ENCODE peak calls at places on chromosomes 1 and 21, in ten cellular contexts. One of them, this sample, is unnamed.
A peak's percentile ranks its signal among the peaks of the same experiment; 100 is the strongest.

GRCh38 chr1:214331827-214332423 is 51.0 kb downstream of the SMYD2 start:
- DNase-seq in stimulated activated CD4-positive, alpha-beta T cell treated with anti-CD3 and anti-CD28 coated beads, TNF-alpha, amount 100 ng/mL, for 24 hours: peak; percentile 31
- DNase-seq in fibroblast of lung: peak; percentile 25
- DNase-seq in activated effector memory CD4-positive, alpha-beta T cell treated with anti-CD3 and anti-CD28 coated beads, Interleukin-2, amount 50 U/mL, for 16 hours: peak; percentile 77
- DNase-seq in activated T-cell treated with anti-CD3 and anti-CD28 coated beads, Interleukin-2, amount 50 U/mL, for 72 hours: peak; percentile 75
- DNase-seq in neural crest cell: peak; percentile 65
- DNase-seq in Peyer's patch: peak; percentile 27
- DNase-seq in iPS-NIHi11: peak; percentile 80
- DNase-seq in cardiac fibroblast: peak; percentile 62
- DNase-seq in left lung: no peak
- DNase-seq in this sample: no peak

GRCh38 chr1:213371769-213372619 is 321.0 kb downstream of the RPS6KC1 start:
- DNase-seq in stimulated activated CD4-positive, alpha-beta T cell treated with anti-CD3 and anti-CD28 coated beads, TNF-alpha, amount 100 ng/mL, for 24 hours: no peak
- DNase-seq in fibroblast of lung: no peak
- DNase-seq in activated effector memory CD4-positive, alpha-beta T cell treated with anti-CD3 and anti-CD28 coated beads, Interleukin-2, amount 50 U/mL, for 16 hours: no peak
- DNase-seq in activated T-cell treated with anti-CD3 and anti-CD28 coated beads, Interleukin-2, amount 50 U/mL, for 72 hours: no peak
- DNase-seq in neural crest cell: no peak
- DNase-seq in Peyer's patch: no peak
- DNase-seq in iPS-NIHi11: peak; percentile 26
- DNase-seq in cardiac fibroblast: no peak
- DNase-seq in left lung: no peak
- DNase-seq in this sample: no peak

GRCh38 chr21:44618909-44619308 is 7.0 kb downstream of the KRTAP10-8 start:
- DNase-seq in stimulated activated CD4-positive, alpha-beta T cell treated with anti-CD3 and anti-CD28 coated beads, TNF-alpha, amount 100 ng/mL, for 24 hours: peak; percentile 21
- DNase-seq in fibroblast of lung: no peak
- DNase-seq in activated effector memory CD4-positive, alpha-beta T cell treated with anti-CD3 and anti-CD28 coated beads, Interleukin-2, amount 50 U/mL, for 16 hours: peak; percentile 86
- DNase-seq in activated T-cell treated with anti-CD3 and anti-CD28 coated beads, Interleukin-2, amount 50 U/mL, for 72 hours: peak; percentile 59
- DNase-seq in neural crest cell: no peak
- DNase-seq in Peyer's patch: peak; percentile 52
- DNase-seq in iPS-NIHi11: no peak
- DNase-seq in cardiac fibroblast: no peak
- DNase-seq in left lung: no peak
- DNase-seq in this sample: no peak

GRCh38 chr1:42747125-42747524 is 7.1 kb upstream of the CLDN19 start:
- DNase-seq in stimulated activated CD4-positive, alpha-beta T cell treated with anti-CD3 and anti-CD28 coated beads, TNF-alpha, amount 100 ng/mL, for 24 hours: no peak
- DNase-seq in fibroblast of lung: no peak
- DNase-seq in activated effector memory CD4-positive, alpha-beta T cell treated with anti-CD3 and anti-CD28 coated beads, Interleukin-2, amount 50 U/mL, for 16 hours: peak; percentile 79
- DNase-seq in activated T-cell treated with anti-CD3 and anti-CD28 coated beads, Interleukin-2, amount 50 U/mL, for 72 hours: peak; percentile 42
- DNase-seq in neural crest cell: peak; percentile 66
- DNase-seq in Peyer's patch: no peak
- DNase-seq in iPS-NIHi11: peak; percentile 73
- DNase-seq in cardiac fibroblast: peak; percentile 15
- DNase-seq in left lung: no peak
- DNase-seq in this sample: peak; percentile 62

GRCh38 chr1:71561729-71562128 is 480.9 kb upstream of the ZRANB2 start:
- DNase-seq in stimulated activated CD4-positive, alpha-beta T cell treated with anti-CD3 and anti-CD28 coated beads, TNF-alpha, amount 100 ng/mL, for 24 hours: no peak
- DNase-seq in fibroblast of lung: peak; percentile 86
- DNase-seq in activated effector memory CD4-positive, alpha-beta T cell treated with anti-CD3 and anti-CD28 coated beads, Interleukin-2, amount 50 U/mL, for 16 hours: no peak
- DNase-seq in activated T-cell treated with anti-CD3 and anti-CD28 coated beads, Interleukin-2, amount 50 U/mL, for 72 hours: no peak
- DNase-seq in neural crest cell: no peak
- DNase-seq in Peyer's patch: no peak
- DNase-seq in iPS-NIHi11: no peak
- DNase-seq in cardiac fibroblast: peak; percentile 77
- DNase-seq in left lung: no peak
- DNase-seq in this sample: no peak

GRCh38 chr1:22969224-22969829 is 3.3 kb downstream of the LACTBL1 start:
- DNase-seq in stimulated activated CD4-positive, alpha-beta T cell treated with anti-CD3 and anti-CD28 coated beads, TNF-alpha, amount 100 ng/mL, for 24 hours: no peak
- DNase-seq in fibroblast of lung: peak; percentile 68
- DNase-seq in activated effector memory CD4-positive, alpha-beta T cell treated with anti-CD3 and anti-CD28 coated beads, Interleukin-2, amount 50 U/mL, for 16 hours: no peak
- DNase-seq in activated T-cell treated with anti-CD3 and anti-CD28 coated beads, Interleukin-2, amount 50 U/mL, for 72 hours: no peak
- DNase-seq in neural crest cell: no peak
- DNase-seq in Peyer's patch: no peak
- DNase-seq in iPS-NIHi11: no peak
- DNase-seq in cardiac fibroblast: peak; percentile 73
- DNase-seq in left lung: no peak
- DNase-seq in this sample: no peak

GRCh38 chr1:1996207-1996651 is 7.4 kb downstream of the CFAP74 start:
- DNase-seq in stimulated activated CD4-positive, alpha-beta T cell treated with anti-CD3 and anti-CD28 coated beads, TNF-alpha, amount 100 ng/mL, for 24 hours: no peak
- DNase-seq in fibroblast of lung: no peak
- DNase-seq in activated effector memory CD4-positive, alpha-beta T cell treated with anti-CD3 and anti-CD28 coated beads, Interleukin-2, amount 50 U/mL, for 16 hours: no peak
- DNase-seq in activated T-cell treated with anti-CD3 and anti-CD28 coated beads, Interleukin-2, amount 50 U/mL, for 72 hours: peak; percentile 4
- DNase-seq in neural crest cell: no peak
- DNase-seq in Peyer's patch: no peak
- DNase-seq in iPS-NIHi11: no peak
- DNase-seq in cardiac fibroblast: peak; percentile 33
- DNase-seq in left lung: no peak
- DNase-seq in this sample: no peak

GRCh38 chr1:19942657-19943056 is 19.2 kb upstream of the PLA2G2E start:
- DNase-seq in stimulated activated CD4-positive, alpha-beta T cell treated with anti-CD3 and anti-CD28 coated beads, TNF-alpha, amount 100 ng/mL, for 24 hours: no peak
- DNase-seq in fibroblast of lung: no peak
- DNase-seq in activated effector memory CD4-positive, alpha-beta T cell treated with anti-CD3 and anti-CD28 coated beads, Interleukin-2, amount 50 U/mL, for 16 hours: no peak
- DNase-seq in activated T-cell treated with anti-CD3 and anti-CD28 coated beads, Interleukin-2, amount 50 U/mL, for 72 hours: no peak
- DNase-seq in neural crest cell: no peak
- DNase-seq in Peyer's patch: no peak
- DNase-seq in iPS-NIHi11: no peak
- DNase-seq in cardiac fibroblast: no peak
- DNase-seq in left lung: no peak
- DNase-seq in this sample: no peak

GRCh38 chr1:62687421-62687902 is 724 bp downstream of the DOCK7 start:
- DNase-seq in stimulated activated CD4-positive, alpha-beta T cell treated with anti-CD3 and anti-CD28 coated beads, TNF-alpha, amount 100 ng/mL, for 24 hours: peak; percentile 0
- DNase-seq in fibroblast of lung: peak; percentile 45
- DNase-seq in activated effector memory CD4-positive, alpha-beta T cell treated with anti-CD3 and anti-CD28 coated beads, Interleukin-2, amount 50 U/mL, for 16 hours: peak; percentile 65
- DNase-seq in activated T-cell treated with anti-CD3 and anti-CD28 coated beads, Interleukin-2, amount 50 U/mL, for 72 hours: peak; percentile 31
- DNase-seq in neural crest cell: peak; percentile 36
- DNase-seq in Peyer's patch: peak; percentile 21
- DNase-seq in iPS-NIHi11: peak; percentile 63
- DNase-seq in cardiac fibroblast: peak; percentile 49
- DNase-seq in left lung: no peak
- DNase-seq in this sample: no peak

GRCh38 chr1:8858112-8858668 is 20.3 kb downstream of the ENO1 start:
- DNase-seq in stimulated activated CD4-positive, alpha-beta T cell treated with anti-CD3 and anti-CD28 coated beads, TNF-alpha, amount 100 ng/mL, for 24 hours: no peak
- DNase-seq in fibroblast of lung: peak; percentile 97
- DNase-seq in activated effector memory CD4-positive, alpha-beta T cell treated with anti-CD3 and anti-CD28 coated beads, Interleukin-2, amount 50 U/mL, for 16 hours: no peak
- DNase-seq in activated T-cell treated with anti-CD3 and anti-CD28 coated beads, Interleukin-2, amount 50 U/mL, for 72 hours: no peak
- DNase-seq in neural crest cell: no peak
- DNase-seq in Peyer's patch: no peak
- DNase-seq in iPS-NIHi11: no peak
- DNase-seq in cardiac fibroblast: peak; percentile 92
- DNase-seq in left lung: peak; percentile 21
- DNase-seq in this sample: no peak

GRCh38 chr1:31995263-31995662 is 18.4 kb upstream of the KHDRBS1 start:
- DNase-seq in stimulated activated CD4-positive, alpha-beta T cell treated with anti-CD3 and anti-CD28 coated beads, TNF-alpha, amount 100 ng/mL, for 24 hours: no peak
- DNase-seq in fibroblast of lung: no peak
- DNase-seq in activated effector memory CD4-positive, alpha-beta T cell treated with anti-CD3 and anti-CD28 coated beads, Interleukin-2, amount 50 U/mL, for 16 hours: no peak
- DNase-seq in activated T-cell treated with anti-CD3 and anti-CD28 coated beads, Interleukin-2, amount 50 U/mL, for 72 hours: no peak
- DNase-seq in neural crest cell: no peak
- DNase-seq in Peyer's patch: no peak
- DNase-seq in iPS-NIHi11: no peak
- DNase-seq in cardiac fibroblast: no peak
- DNase-seq in left lung: no peak
- DNase-seq in this sample: no peak

GRCh38 chr1:178330153-178330552 is 166.6 kb downstream of the CLEC20A start:
- DNase-seq in stimulated activated CD4-positive, alpha-beta T cell treated with anti-CD3 and anti-CD28 coated beads, TNF-alpha, amount 100 ng/mL, for 24 hours: no peak
- DNase-seq in fibroblast of lung: peak; percentile 70
- DNase-seq in activated effector memory CD4-positive, alpha-beta T cell treated with anti-CD3 and anti-CD28 coated beads, Interleukin-2, amount 50 U/mL, for 16 hours: no peak
- DNase-seq in activated T-cell treated with anti-CD3 and anti-CD28 coated beads, Interleukin-2, amount 50 U/mL, for 72 hours: no peak
- DNase-seq in neural crest cell: no peak
- DNase-seq in Peyer's patch: no peak
- DNase-seq in iPS-NIHi11: no peak
- DNase-seq in cardiac fibroblast: no peak
- DNase-seq in left lung: no peak
- DNase-seq in this sample: no peak